ENCODE peak calls at places on chromosomes 4 and X, in six cellular contexts. L, B, E, X, U and J are unnamed samples.

GRCh38 chrX:130261494-130261893 is 7.2 kb downstream of the ZNF280C start:
- DNase-seq in X (no peak), U (no peak), L (no peak), B (no peak), E (no peak), J (no peak)

GRCh38 chrX:74419861-74420193 is 1.5 kb upstream of the SLC16A2 start:
- DNase-seq in U (no peak), E (no peak), L (peak; percentile 19), X (peak; percentile 5), B (no peak), J (no peak)

GRCh38 chr4:108135549-108136209 is 33.1 kb downstream of the LEF1 start:
- DNase-seq in X (no peak), B (peak; percentile 57), L (peak; percentile 72), U (no peak), E (no peak), J (no peak)

GRCh38 chr4:7462509-7462971 is 27.8 kb upstream of the PSAPL1 start:
- DNase-seq in E (no peak), L (no peak), U (no peak), B (peak; percentile 49), X (no peak), J (no peak)

GRCh38 chrX:109840585-109840984 is 107.5 kb upstream of the ACSL4 start:
- DNase-seq in E (peak; percentile 83), B (no peak), X (no peak), U (no peak), L (no peak), J (no peak)

GRCh38 chr4:179472164-179472563 is 2029.9 kb upstream of the AGA start:
- DNase-seq in E (no peak), X (no peak), B (no peak), L (no peak), U (no peak), J (no peak)

GRCh38 chrX:24282381-24283121 is 31.3 kb downstream of the SUPT20HL2 start:
- DNase-seq in L (peak; percentile 22), B (no peak), U (no peak), X (no peak), E (no peak), J (no peak)

GRCh38 chrX:104621781-104622180 is 55.8 kb downstream of the IL1RAPL2 start:
- DNase-seq in E (no peak), B (no peak), U (no peak), X (no peak), L (no peak), J (no peak)

GRCh38 chr4:8506373-8507250 is 66.0 kb downstream of the TRMT44 start:
- DNase-seq in E (peak; percentile 12), L (no peak), B (no peak), U (no peak), X (no peak), J (no peak)

GRCh38 chrX:119895843-119896326 is at the start of gene AKAP14:
- DNase-seq in E (no peak), U (no peak), L (no peak), B (no peak), X (no peak), J (no peak)

GRCh38 chrX:103215768-103216085 is 819 bp downstream of the BEX4 start:
- DNase-seq in U (no peak), L (peak; percentile 48), X (no peak), E (no peak), B (peak; percentile 69), J (no peak)